ENCODE peak calls at places on chromosomes 7 and 10, in ten cellular contexts. One of them, this sample, is unnamed.

GRCh38 chr7:155470686-155471638 is 13.0 kb downstream of the EN2 start:
- DNase-seq in PC-3: peak
- DNase-seq in HEK293T: no peak
- DNase-seq in cardiac fibroblast: no peak
- DNase-seq in BJ: no peak
- DNase-seq in stimulated activated CD4-positive, alpha-beta T cell treated with anti-CD3 and anti-CD28 coated beads, Interleukin-2, amount 100 ng/mL, for 48 hours: no peak
- DNase-seq in naive thymus-derived CD4-positive, alpha-beta T cell: no peak
- DNase-seq in stimulated activated CD8-positive, alpha-beta memory T cell treated with anti-CD3 and anti-CD28 coated beads, Interleukin-15, amount 100 ng/mL, for 24 hours: no peak
- DNase-seq in gastrocnemius medialis: no peak
- DNase-seq in Right ventricle myocardium superior: no peak
- DNase-seq in this sample: no peak

GRCh38 chr7:55087521-55087961 is 68.7 kb downstream of the EGFR start:
- DNase-seq in PC-3: no peak
- DNase-seq in HEK293T: no peak
- DNase-seq in cardiac fibroblast: no peak
- DNase-seq in BJ: no peak
- DNase-seq in stimulated activated CD4-positive, alpha-beta T cell treated with anti-CD3 and anti-CD28 coated beads, Interleukin-2, amount 100 ng/mL, for 48 hours: no peak
- DNase-seq in naive thymus-derived CD4-positive, alpha-beta T cell: no peak
- DNase-seq in stimulated activated CD8-positive, alpha-beta memory T cell treated with anti-CD3 and anti-CD28 coated beads, Interleukin-15, amount 100 ng/mL, for 24 hours: no peak
- DNase-seq in gastrocnemius medialis: no peak
- DNase-seq in Right ventricle myocardium superior: no peak
- DNase-seq in this sample: no peak

GRCh38 chr7:6379881-6380280 is 67.9 kb downstream of the DAGLB start:
- DNase-seq in PC-3: no peak
- DNase-seq in HEK293T: no peak
- DNase-seq in cardiac fibroblast: no peak
- DNase-seq in BJ: no peak
- DNase-seq in stimulated activated CD4-positive, alpha-beta T cell treated with anti-CD3 and anti-CD28 coated beads, Interleukin-2, amount 100 ng/mL, for 48 hours: no peak
- DNase-seq in naive thymus-derived CD4-positive, alpha-beta T cell: no peak
- DNase-seq in stimulated activated CD8-positive, alpha-beta memory T cell treated with anti-CD3 and anti-CD28 coated beads, Interleukin-15, amount 100 ng/mL, for 24 hours: no peak
- DNase-seq in gastrocnemius medialis: no peak
- DNase-seq in Right ventricle myocardium superior: no peak
- DNase-seq in this sample: no peak

GRCh38 chr10:124306520-124306919 is 112.2 kb downstream of the OAT start:
- DNase-seq in PC-3: no peak
- DNase-seq in HEK293T: no peak
- DNase-seq in cardiac fibroblast: no peak
- DNase-seq in BJ: no peak
- DNase-seq in stimulated activated CD4-positive, alpha-beta T cell treated with anti-CD3 and anti-CD28 coated beads, Interleukin-2, amount 100 ng/mL, for 48 hours: no peak
- DNase-seq in naive thymus-derived CD4-positive, alpha-beta T cell: no peak
- DNase-seq in stimulated activated CD8-positive, alpha-beta memory T cell treated with anti-CD3 and anti-CD28 coated beads, Interleukin-15, amount 100 ng/mL, for 24 hours: no peak
- DNase-seq in gastrocnemius medialis: no peak
- DNase-seq in Right ventricle myocardium superior: no peak
- DNase-seq in this sample: no peak

GRCh38 chr10:15351099-15351820 is 19.8 kb downstream of the FAM171A1 start:
- DNase-seq in PC-3: no peak
- DNase-seq in HEK293T: no peak
- DNase-seq in cardiac fibroblast: no peak
- DNase-seq in BJ: no peak
- DNase-seq in stimulated activated CD4-positive, alpha-beta T cell treated with anti-CD3 and anti-CD28 coated beads, Interleukin-2, amount 100 ng/mL, for 48 hours: no peak
- DNase-seq in naive thymus-derived CD4-positive, alpha-beta T cell: no peak
- DNase-seq in stimulated activated CD8-positive, alpha-beta memory T cell treated with anti-CD3 and anti-CD28 coated beads, Interleukin-15, amount 100 ng/mL, for 24 hours: no peak
- DNase-seq in gastrocnemius medialis: no peak
- DNase-seq in Right ventricle myocardium superior: no peak
- DNase-seq in this sample: no peak

GRCh38 chr7:17408904-17409290 is 110.4 kb downstream of the AHR start:
- DNase-seq in PC-3: peak
- DNase-seq in HEK293T: no peak
- DNase-seq in cardiac fibroblast: no peak
- DNase-seq in BJ: no peak
- DNase-seq in stimulated activated CD4-positive, alpha-beta T cell treated with anti-CD3 and anti-CD28 coated beads, Interleukin-2, amount 100 ng/mL, for 48 hours: no peak
- DNase-seq in naive thymus-derived CD4-positive, alpha-beta T cell: no peak
- DNase-seq in stimulated activated CD8-positive, alpha-beta memory T cell treated with anti-CD3 and anti-CD28 coated beads, Interleukin-15, amount 100 ng/mL, for 24 hours: no peak
- DNase-seq in gastrocnemius medialis: no peak
- DNase-seq in Right ventricle myocardium superior: no peak
- DNase-seq in this sample: no peak

GRCh38 chr10:122910310-122910709 is at the start of gene FAM24A:
- DNase-seq in PC-3: no peak
- DNase-seq in HEK293T: no peak
- DNase-seq in cardiac fibroblast: no peak
- DNase-seq in BJ: no peak
- DNase-seq in stimulated activated CD4-positive, alpha-beta T cell treated with anti-CD3 and anti-CD28 coated beads, Interleukin-2, amount 100 ng/mL, for 48 hours: no peak
- DNase-seq in naive thymus-derived CD4-positive, alpha-beta T cell: no peak
- DNase-seq in stimulated activated CD8-positive, alpha-beta memory T cell treated with anti-CD3 and anti-CD28 coated beads, Interleukin-15, amount 100 ng/mL, for 24 hours: no peak
- DNase-seq in gastrocnemius medialis: no peak
- DNase-seq in Right ventricle myocardium superior: no peak
- DNase-seq in this sample: no peak

GRCh38 chr10:89929282-89930026 is 228.1 kb downstream of the KIF20B start:
- DNase-seq in PC-3: no peak
- DNase-seq in HEK293T: no peak
- DNase-seq in cardiac fibroblast: no peak
- DNase-seq in BJ: no peak
- DNase-seq in stimulated activated CD4-positive, alpha-beta T cell treated with anti-CD3 and anti-CD28 coated beads, Interleukin-2, amount 100 ng/mL, for 48 hours: no peak
- DNase-seq in naive thymus-derived CD4-positive, alpha-beta T cell: no peak
- DNase-seq in stimulated activated CD8-positive, alpha-beta memory T cell treated with anti-CD3 and anti-CD28 coated beads, Interleukin-15, amount 100 ng/mL, for 24 hours: no peak
- DNase-seq in gastrocnemius medialis: no peak
- DNase-seq in Right ventricle myocardium superior: no peak
- DNase-seq in this sample: no peak

GRCh38 chr7:818031-818699 is 14.1 kb upstream of the SUN1 start:
- DNase-seq in PC-3: peak
- DNase-seq in HEK293T: no peak
- DNase-seq in cardiac fibroblast: peak
- DNase-seq in BJ: no peak
- DNase-seq in stimulated activated CD4-positive, alpha-beta T cell treated with anti-CD3 and anti-CD28 coated beads, Interleukin-2, amount 100 ng/mL, for 48 hours: no peak
- DNase-seq in naive thymus-derived CD4-positive, alpha-beta T cell: no peak
- DNase-seq in stimulated activated CD8-positive, alpha-beta memory T cell treated with anti-CD3 and anti-CD28 coated beads, Interleukin-15, amount 100 ng/mL, for 24 hours: no peak
- DNase-seq in gastrocnemius medialis: no peak
- DNase-seq in Right ventricle myocardium superior: peak
- DNase-seq in this sample: peak

GRCh38 chr10:131239926-131240325 is 71.6 kb downstream of the TCERG1L start:
- DNase-seq in PC-3: no peak
- DNase-seq in HEK293T: no peak
- DNase-seq in cardiac fibroblast: no peak
- DNase-seq in BJ: no peak
- DNase-seq in stimulated activated CD4-positive, alpha-beta T cell treated with anti-CD3 and anti-CD28 coated beads, Interleukin-2, amount 100 ng/mL, for 48 hours: no peak
- DNase-seq in naive thymus-derived CD4-positive, alpha-beta T cell: no peak
- DNase-seq in stimulated activated CD8-positive, alpha-beta memory T cell treated with anti-CD3 and anti-CD28 coated beads, Interleukin-15, amount 100 ng/mL, for 24 hours: no peak
- DNase-seq in gastrocnemius medialis: no peak
- DNase-seq in Right ventricle myocardium superior: no peak
- DNase-seq in this sample: no peak

GRCh38 chr7:108178393-108178792 is 48.2 kb upstream of the LAMB4 start:
- DNase-seq in PC-3: no peak
- DNase-seq in HEK293T: no peak
- DNase-seq in cardiac fibroblast: no peak
- DNase-seq in BJ: no peak
- DNase-seq in stimulated activated CD4-positive, alpha-beta T cell treated with anti-CD3 and anti-CD28 coated beads, Interleukin-2, amount 100 ng/mL, for 48 hours: no peak
- DNase-seq in naive thymus-derived CD4-positive, alpha-beta T cell: no peak
- DNase-seq in stimulated activated CD8-positive, alpha-beta memory T cell treated with anti-CD3 and anti-CD28 coated beads, Interleukin-15, amount 100 ng/mL, for 24 hours: no peak
- DNase-seq in gastrocnemius medialis: no peak
- DNase-seq in Right ventricle myocardium superior: no peak
- DNase-seq in this sample: no peak

GRCh38 chr10:78904196-78904595 is 164.6 kb upstream of the ZMIZ1 start:
- DNase-seq in PC-3: no peak
- DNase-seq in HEK293T: no peak
- DNase-seq in cardiac fibroblast: no peak
- DNase-seq in BJ: no peak
- DNase-seq in stimulated activated CD4-positive, alpha-beta T cell treated with anti-CD3 and anti-CD28 coated beads, Interleukin-2, amount 100 ng/mL, for 48 hours: no peak
- DNase-seq in naive thymus-derived CD4-positive, alpha-beta T cell: no peak
- DNase-seq in stimulated activated CD8-positive, alpha-beta memory T cell treated with anti-CD3 and anti-CD28 coated beads, Interleukin-15, amount 100 ng/mL, for 24 hours: no peak
- DNase-seq in gastrocnemius medialis: no peak
- DNase-seq in Right ventricle myocardium superior: no peak
- DNase-seq in this sample: no peak

GRCh38 chr7:113134025-113134424 is 15.7 kb upstream of the SMIM30 start:
- DNase-seq in PC-3: no peak
- DNase-seq in HEK293T: no peak
- DNase-seq in cardiac fibroblast: no peak
- DNase-seq in BJ: no peak
- DNase-seq in stimulated activated CD4-positive, alpha-beta T cell treated with anti-CD3 and anti-CD28 coated beads, Interleukin-2, amount 100 ng/mL, for 48 hours: no peak
- DNase-seq in naive thymus-derived CD4-positive, alpha-beta T cell: no peak
- DNase-seq in stimulated activated CD8-positive, alpha-beta memory T cell treated with anti-CD3 and anti-CD28 coated beads, Interleukin-15, amount 100 ng/mL, for 24 hours: no peak
- DNase-seq in gastrocnemius medialis: no peak
- DNase-seq in Right ventricle myocardium superior: no peak
- DNase-seq in this sample: no peak

GRCh38 chr7:1368150-1368681 is 91.1 kb downstream of the MICALL2 start:
- DNase-seq in PC-3: no peak
- DNase-seq in HEK293T: no peak
- DNase-seq in cardiac fibroblast: no peak
- DNase-seq in BJ: no peak
- DNase-seq in stimulated activated CD4-positive, alpha-beta T cell treated with anti-CD3 and anti-CD28 coated beads, Interleukin-2, amount 100 ng/mL, for 48 hours: no peak
- DNase-seq in naive thymus-derived CD4-positive, alpha-beta T cell: no peak
- DNase-seq in stimulated activated CD8-positive, alpha-beta memory T cell treated with anti-CD3 and anti-CD28 coated beads, Interleukin-15, amount 100 ng/mL, for 24 hours: no peak
- DNase-seq in gastrocnemius medialis: no peak
- DNase-seq in Right ventricle myocardium superior: no peak
- DNase-seq in this sample: no peak

GRCh38 chr10:110530131-110530831 is 32.6 kb downstream of the DUSP5 start:
- DNase-seq in PC-3: peak
- DNase-seq in HEK293T: peak
- DNase-seq in cardiac fibroblast: peak
- DNase-seq in BJ: no peak
- DNase-seq in stimulated activated CD4-positive, alpha-beta T cell treated with anti-CD3 and anti-CD28 coated beads, Interleukin-2, amount 100 ng/mL, for 48 hours: no peak
- DNase-seq in naive thymus-derived CD4-positive, alpha-beta T cell: no peak
- DNase-seq in stimulated activated CD8-positive, alpha-beta memory T cell treated with anti-CD3 and anti-CD28 coated beads, Interleukin-15, amount 100 ng/mL, for 24 hours: no peak
- DNase-seq in gastrocnemius medialis: peak
- DNase-seq in Right ventricle myocardium superior: peak
- DNase-seq in this sample: no peak

GRCh38 chr10:97494863-97495506 is 3.2 kb downstream of the MMS19 start:
- DNase-seq in PC-3: no peak
- DNase-seq in HEK293T: no peak
- DNase-seq in cardiac fibroblast: peak
- DNase-seq in BJ: no peak
- DNase-seq in stimulated activated CD4-positive, alpha-beta T cell treated with anti-CD3 and anti-CD28 coated beads, Interleukin-2, amount 100 ng/mL, for 48 hours: no peak
- DNase-seq in naive thymus-derived CD4-positive, alpha-beta T cell: peak
- DNase-seq in stimulated activated CD8-positive, alpha-beta memory T cell treated with anti-CD3 and anti-CD28 coated beads, Interleukin-15, amount 100 ng/mL, for 24 hours: no peak
- DNase-seq in gastrocnemius medialis: no peak
- DNase-seq in Right ventricle myocardium superior: no peak
- DNase-seq in this sample: no peak

GRCh38 chr7:94314526-94314925 is 80.2 kb upstream of the COL1A2 start:
- DNase-seq in PC-3: no peak
- DNase-seq in HEK293T: no peak
- DNase-seq in cardiac fibroblast: no peak
- DNase-seq in BJ: no peak
- DNase-seq in stimulated activated CD4-positive, alpha-beta T cell treated with anti-CD3 and anti-CD28 coated beads, Interleukin-2, amount 100 ng/mL, for 48 hours: no peak
- DNase-seq in naive thymus-derived CD4-positive, alpha-beta T cell: no peak
- DNase-seq in stimulated activated CD8-positive, alpha-beta memory T cell treated with anti-CD3 and anti-CD28 coated beads, Interleukin-15, amount 100 ng/mL, for 24 hours: no peak
- DNase-seq in gastrocnemius medialis: no peak
- DNase-seq in Right ventricle myocardium superior: no peak
- DNase-seq in this sample: no peak

GRCh38 chr10:93993782-93994668 is at the start of gene PLCE1:
- DNase-seq in PC-3: peak
- DNase-seq in HEK293T: peak
- DNase-seq in cardiac fibroblast: peak
- DNase-seq in BJ: no peak
- DNase-seq in stimulated activated CD4-positive, alpha-beta T cell treated with anti-CD3 and anti-CD28 coated beads, Interleukin-2, amount 100 ng/mL, for 48 hours: no peak
- DNase-seq in naive thymus-derived CD4-positive, alpha-beta T cell: no peak
- DNase-seq in stimulated activated CD8-positive, alpha-beta memory T cell treated with anti-CD3 and anti-CD28 coated beads, Interleukin-15, amount 100 ng/mL, for 24 hours: no peak
- DNase-seq in gastrocnemius medialis: peak
- DNase-seq in Right ventricle myocardium superior: peak
- DNase-seq in this sample: peak

GRCh38 chr7:85025312-85025756 is 161.5 kb downstream of the SEMA3D start:
- DNase-seq in PC-3: peak
- DNase-seq in HEK293T: no peak
- DNase-seq in cardiac fibroblast: peak
- DNase-seq in BJ: no peak
- DNase-seq in stimulated activated CD4-positive, alpha-beta T cell treated with anti-CD3 and anti-CD28 coated beads, Interleukin-2, amount 100 ng/mL, for 48 hours: no peak
- DNase-seq in naive thymus-derived CD4-positive, alpha-beta T cell: no peak
- DNase-seq in stimulated activated CD8-positive, alpha-beta memory T cell treated with anti-CD3 and anti-CD28 coated beads, Interleukin-15, amount 100 ng/mL, for 24 hours: no peak
- DNase-seq in gastrocnemius medialis: no peak
- DNase-seq in Right ventricle myocardium superior: peak
- DNase-seq in this sample: no peak

GRCh38 chr10:132069849-132070182 is 4.1 kb downstream of the JAKMIP3 start:
- DNase-seq in PC-3: no peak
- DNase-seq in HEK293T: no peak
- DNase-seq in cardiac fibroblast: no peak
- DNase-seq in BJ: no peak
- DNase-seq in stimulated activated CD4-positive, alpha-beta T cell treated with anti-CD3 and anti-CD28 coated beads, Interleukin-2, amount 100 ng/mL, for 48 hours: no peak
- DNase-seq in naive thymus-derived CD4-positive, alpha-beta T cell: no peak
- DNase-seq in stimulated activated CD8-positive, alpha-beta memory T cell treated with anti-CD3 and anti-CD28 coated beads, Interleukin-15, amount 100 ng/mL, for 24 hours: no peak
- DNase-seq in gastrocnemius medialis: no peak
- DNase-seq in Right ventricle myocardium superior: no peak
- DNase-seq in this sample: no peak

GRCh38 chr10:72328829-72329204 is 25.9 kb downstream of the DNAJB12 start:
- DNase-seq in PC-3: no peak
- DNase-seq in HEK293T: no peak
- DNase-seq in cardiac fibroblast: no peak
- DNase-seq in BJ: no peak
- DNase-seq in stimulated activated CD4-positive, alpha-beta T cell treated with anti-CD3 and anti-CD28 coated beads, Interleukin-2, amount 100 ng/mL, for 48 hours: no peak
- DNase-seq in naive thymus-derived CD4-positive, alpha-beta T cell: no peak
- DNase-seq in stimulated activated CD8-positive, alpha-beta memory T cell treated with anti-CD3 and anti-CD28 coated beads, Interleukin-15, amount 100 ng/mL, for 24 hours: no peak
- DNase-seq in gastrocnemius medialis: no peak
- DNase-seq in Right ventricle myocardium superior: no peak
- DNase-seq in this sample: no peak

GRCh38 chr10:124640538-124641231 is 103.5 kb downstream of the FAM53B start:
- DNase-seq in PC-3: no peak
- DNase-seq in HEK293T: no peak
- DNase-seq in cardiac fibroblast: no peak
- DNase-seq in BJ: no peak
- DNase-seq in stimulated activated CD4-positive, alpha-beta T cell treated with anti-CD3 and anti-CD28 coated beads, Interleukin-2, amount 100 ng/mL, for 48 hours: no peak
- DNase-seq in naive thymus-derived CD4-positive, alpha-beta T cell: no peak
- DNase-seq in stimulated activated CD8-positive, alpha-beta memory T cell treated with anti-CD3 and anti-CD28 coated beads, Interleukin-15, amount 100 ng/mL, for 24 hours: no peak
- DNase-seq in gastrocnemius medialis: no peak
- DNase-seq in Right ventricle myocardium superior: peak
- DNase-seq in this sample: peak

GRCh38 chr10:133258066-133258817 is 18.4 kb downstream of the ADAM8 start:
- DNase-seq in PC-3: peak
- DNase-seq in HEK293T: no peak
- DNase-seq in cardiac fibroblast: no peak
- DNase-seq in BJ: no peak
- DNase-seq in stimulated activated CD4-positive, alpha-beta T cell treated with anti-CD3 and anti-CD28 coated beads, Interleukin-2, amount 100 ng/mL, for 48 hours: no peak
- DNase-seq in naive thymus-derived CD4-positive, alpha-beta T cell: peak
- DNase-seq in stimulated activated CD8-positive, alpha-beta memory T cell treated with anti-CD3 and anti-CD28 coated beads, Interleukin-15, amount 100 ng/mL, for 24 hours: no peak
- DNase-seq in gastrocnemius medialis: no peak
- DNase-seq in Right ventricle myocardium superior: peak
- DNase-seq in this sample: peak

GRCh38 chr10:94104316-94105060 is 110.8 kb downstream of the PLCE1 start:
- DNase-seq in PC-3: peak
- DNase-seq in HEK293T: no peak
- DNase-seq in cardiac fibroblast: peak
- DNase-seq in BJ: no peak
- DNase-seq in stimulated activated CD4-positive, alpha-beta T cell treated with anti-CD3 and anti-CD28 coated beads, Interleukin-2, amount 100 ng/mL, for 48 hours: no peak
- DNase-seq in naive thymus-derived CD4-positive, alpha-beta T cell: no peak
- DNase-seq in stimulated activated CD8-positive, alpha-beta memory T cell treated with anti-CD3 and anti-CD28 coated beads, Interleukin-15, amount 100 ng/mL, for 24 hours: no peak
- DNase-seq in gastrocnemius medialis: no peak
- DNase-seq in Right ventricle myocardium superior: no peak
- DNase-seq in this sample: no peak

GRCh38 chr10:110481948-110482347 is 15.8 kb upstream of the DUSP5 start:
- DNase-seq in PC-3: peak
- DNase-seq in HEK293T: no peak
- DNase-seq in cardiac fibroblast: no peak
- DNase-seq in BJ: no peak
- DNase-seq in stimulated activated CD4-positive, alpha-beta T cell treated with anti-CD3 and anti-CD28 coated beads, Interleukin-2, amount 100 ng/mL, for 48 hours: no peak
- DNase-seq in naive thymus-derived CD4-positive, alpha-beta T cell: no peak
- DNase-seq in stimulated activated CD8-positive, alpha-beta memory T cell treated with anti-CD3 and anti-CD28 coated beads, Interleukin-15, amount 100 ng/mL, for 24 hours: no peak
- DNase-seq in gastrocnemius medialis: no peak
- DNase-seq in Right ventricle myocardium superior: no peak
- DNase-seq in this sample: no peak

GRCh38 chr7:29239638-29240037 is 45.1 kb downstream of the CHN2 start:
- DNase-seq in PC-3: peak
- DNase-seq in HEK293T: peak
- DNase-seq in cardiac fibroblast: no peak
- DNase-seq in BJ: no peak
- DNase-seq in stimulated activated CD4-positive, alpha-beta T cell treated with anti-CD3 and anti-CD28 coated beads, Interleukin-2, amount 100 ng/mL, for 48 hours: no peak
- DNase-seq in naive thymus-derived CD4-positive, alpha-beta T cell: no peak
- DNase-seq in stimulated activated CD8-positive, alpha-beta memory T cell treated with anti-CD3 and anti-CD28 coated beads, Interleukin-15, amount 100 ng/mL, for 24 hours: no peak
- DNase-seq in gastrocnemius medialis: no peak
- DNase-seq in Right ventricle myocardium superior: no peak
- DNase-seq in this sample: peak

GRCh38 chr7:56028942-56029630 is 22.2 kb downstream of the PSPH start:
- DNase-seq in PC-3: peak
- DNase-seq in HEK293T: no peak
- DNase-seq in cardiac fibroblast: no peak
- DNase-seq in BJ: no peak
- DNase-seq in stimulated activated CD4-positive, alpha-beta T cell treated with anti-CD3 and anti-CD28 coated beads, Interleukin-2, amount 100 ng/mL, for 48 hours: no peak
- DNase-seq in naive thymus-derived CD4-positive, alpha-beta T cell: no peak
- DNase-seq in stimulated activated CD8-positive, alpha-beta memory T cell treated with anti-CD3 and anti-CD28 coated beads, Interleukin-15, amount 100 ng/mL, for 24 hours: no peak
- DNase-seq in gastrocnemius medialis: no peak
- DNase-seq in Right ventricle myocardium superior: no peak
- DNase-seq in this sample: no peak

GRCh38 chr10:131166486-131166885 is 145.0 kb downstream of the TCERG1L start:
- DNase-seq in PC-3: no peak
- DNase-seq in HEK293T: no peak
- DNase-seq in cardiac fibroblast: no peak
- DNase-seq in BJ: no peak
- DNase-seq in stimulated activated CD4-positive, alpha-beta T cell treated with anti-CD3 and anti-CD28 coated beads, Interleukin-2, amount 100 ng/mL, for 48 hours: no peak
- DNase-seq in naive thymus-derived CD4-positive, alpha-beta T cell: no peak
- DNase-seq in stimulated activated CD8-positive, alpha-beta memory T cell treated with anti-CD3 and anti-CD28 coated beads, Interleukin-15, amount 100 ng/mL, for 24 hours: no peak
- DNase-seq in gastrocnemius medialis: no peak
- DNase-seq in Right ventricle myocardium superior: no peak
- DNase-seq in this sample: no peak

This sample was measured in erythroblast.